ENCODE peak calls at places on chromosomes 6 and 20, in four cellular contexts. W is tibial artery; L is naive thymus-derived CD4-positive, alpha-beta T cell; E is neural progenitor cell. Z is an unnamed sample.

GRCh38 chr6:24720131-24720603 is 1.2 kb upstream of the C6orf62 start:
- DNase-seq in L (peak; percentile 81), E (peak; percentile 66), W (peak; percentile 57), Z (peak; percentile 83)

GRCh38 chr20:58019850-58020625 is 208.4 kb downstream of the ANKRD60 start:
- DNase-seq in L (no peak), W (peak; percentile 17), E (no peak), Z (no peak)

GRCh38 chr6:78259935-78260334 is 607.1 kb downstream of the MEI4 start:
- DNase-seq in L (no peak), E (no peak), W (no peak), Z (no peak)

GRCh38 chr6:148969679-148970078 is 222.8 kb downstream of the UST start:
- DNase-seq in E (peak; percentile 73), L (no peak), W (peak; percentile 71), Z (peak; percentile 83)

GRCh38 chr20:62795023-62795761 is 1.1 kb upstream of the MRGBP start:
- DNase-seq in W (peak; percentile 59), E (peak; percentile 68), L (peak; percentile 74), Z (no peak)

GRCh38 chr6:137910424-137910834 is 43.4 kb downstream of the TNFAIP3 start:
- DNase-seq in E (no peak), L (no peak), W (peak; percentile 28), Z (no peak)

GRCh38 chr6:89562114-89562815 is 76.3 kb downstream of the LYRM2 start:
- DNase-seq in E (peak; percentile 41), L (no peak), W (no peak), Z (no peak)

GRCh38 chr20:45893831-45894230 is 2.7 kb downstream of the CTSA start:
- DNase-seq in E (no peak), L (no peak), W (no peak), Z (no peak)

GRCh38 chr6:6688283-6688682 is 99.8 kb downstream of the LY86 start:
- DNase-seq in W (no peak), E (peak; percentile 20), L (no peak), Z (no peak)

GRCh38 chr20:46342451-46343357 is 34.4 kb upstream of the CDH22 start:
- DNase-seq in E (no peak), W (no peak), L (no peak), Z (no peak)

GRCh38 chr6:36118550-36119107 is 11.7 kb upstream of the MAPK13 start:
- DNase-seq in W (peak; percentile 12), E (no peak), L (no peak), Z (no peak)

GRCh38 chr20:13111249-13111911 is 102.6 kb downstream of the SPTLC3 start:
- DNase-seq in E (no peak), W (no peak), L (no peak), Z (no peak)

GRCh38 chr6:129709909-129710721 is at the start of gene ARHGAP18:
- DNase-seq in W (peak; percentile 93), E (peak; percentile 94), L (peak; percentile 53), Z (peak; percentile 95)

GRCh38 chr6:25601797-25602679 is 50.0 kb upstream of the SCGN start:
- DNase-seq in E (peak; percentile 75), L (peak; percentile 47), W (no peak), Z (no peak)

GRCh38 chr20:33211817-33212424 is 5.2 kb upstream of the BPIFA3 start:
- DNase-seq in E (peak; percentile 86), L (peak; percentile 23), W (no peak), Z (no peak)

GRCh38 chr6:47762502-47762901 is 19.3 kb upstream of the OPN5 start:
- DNase-seq in W (no peak), E (no peak), L (no peak), Z (no peak)

GRCh38 chr20:12595841-12596240 is 412.9 kb upstream of the SPTLC3 start:
- DNase-seq in W (no peak), L (no peak), E (no peak), Z (no peak)

GRCh38 chr6:138182939-138183791 is 21.4 kb downstream of the ARFGEF3 start:
- DNase-seq in E (peak; percentile 47), L (no peak), W (no peak), Z (no peak)

GRCh38 chr20:63522091-63522868 is 1.7 kb downstream of the PPDPF start:
- DNase-seq in L (no peak), W (no peak), E (no peak), Z (no peak)

GRCh38 chr6:43828711-43829110 is 58.7 kb downstream of the VEGFA start:
- DNase-seq in E (peak; percentile 66), L (no peak), W (no peak), Z (no peak)

GRCh38 chr20:51995551-51995951 is 193.2 kb upstream of the SALL4 start:
- DNase-seq in W (no peak), E (no peak), L (no peak), Z (no peak)

GRCh38 chr20:3209023-3209945 is at the start of gene ITPA:
- DNase-seq in E (peak; percentile 73), L (peak; percentile 53), W (peak; percentile 32), Z (no peak)

GRCh38 chr6:15260099-15260821 is 14.4 kb downstream of the JARID2 start:
- DNase-seq in L (no peak), E (no peak), W (no peak), Z (no peak)

GRCh38 chr6:133814797-133815196 is 74.1 kb upstream of the TCF21 start:
- DNase-seq in L (no peak), E (no peak), W (peak; percentile 36), Z (no peak)

GRCh38 chr20:997486-997885 is 4.6 kb downstream of the RSPO4 start:
- DNase-seq in E (no peak), L (no peak), W (no peak), Z (no peak)

GRCh38 chr6:32369678-32370077 is 2.0 kb downstream of the TSBP1 start:
- DNase-seq in W (no peak), E (no peak), L (no peak), Z (no peak)

GRCh38 chr6:90663873-90664272 is 77.0 kb upstream of the MAP3K7 start:
- DNase-seq in W (no peak), L (no peak), E (no peak), Z (no peak)

GRCh38 chr6:169959129-169960002 is 207.9 kb downstream of the ERMARD start:
- DNase-seq in L (peak; percentile 56), E (no peak), W (peak; percentile 18), Z (peak; percentile 76)

GRCh38 chr6:108106261-108106660 is 31.7 kb upstream of the OSTM1 start:
- DNase-seq in L (no peak), E (peak; percentile 24), W (no peak), Z (no peak)

GRCh38 chr6:105191351-105191750 is 11.5 kb upstream of the POPDC3 start:
- DNase-seq in W (no peak), L (no peak), E (no peak), Z (no peak)

GRCh38 chr6:148885154-148885870 is 138.5 kb downstream of the UST start:
- DNase-seq in E (no peak), L (no peak), W (no peak), Z (no peak)

GRCh38 chr20:58682656-58683055 is 9.9 kb upstream of the NPEPL1 start:
- DNase-seq in E (no peak), L (no peak), W (no peak), Z (no peak)

GRCh38 chr6:12288211-12288618 is 1.9 kb upstream of the EDN1 start:
- DNase-seq in W (no peak), L (no peak), E (no peak), Z (no peak)

GRCh38 chr6:12286381-12287132 is 3.6 kb upstream of the EDN1 start:
- DNase-seq in L (no peak), E (no peak), W (no peak), Z (no peak)

GRCh38 chr6:12280901-12281300 is 9.3 kb upstream of the EDN1 start:
- DNase-seq in L (no peak), W (no peak), E (no peak), Z (no peak)

GRCh38 chr6:12280458-12280857 is 9.7 kb upstream of the EDN1 start:
- DNase-seq in W (no peak), E (no peak), L (no peak), Z (no peak)

DNA sequence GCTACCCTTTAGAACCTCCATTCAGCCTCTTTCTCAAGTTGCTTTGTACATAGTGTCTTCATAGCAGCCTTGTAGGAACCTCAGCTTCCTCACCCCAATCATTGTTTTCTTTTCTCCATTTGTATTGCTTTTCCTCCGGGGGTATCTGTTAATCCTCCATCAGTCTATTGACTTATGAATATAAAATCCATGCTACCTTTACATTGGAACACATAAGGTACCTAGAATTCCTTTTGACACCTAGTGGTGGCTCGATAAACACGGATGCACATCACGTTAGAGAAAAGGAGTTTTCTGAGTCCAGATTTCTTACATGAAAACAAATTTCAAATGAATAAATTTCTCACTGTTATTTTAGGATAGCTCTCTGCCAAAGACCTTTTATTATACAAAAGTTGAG is 6.3 kb upstream of the EDN1 start:
- DNase-seq in L (no peak), W (no peak), E (no peak), Z (no peak)
- H3K27ac ChIP-seq in L (no peak overlapping the region), W (no peak overlapping the region), E (no peak overlapping the region), Z (no peak overlapping the region)

DNA sequence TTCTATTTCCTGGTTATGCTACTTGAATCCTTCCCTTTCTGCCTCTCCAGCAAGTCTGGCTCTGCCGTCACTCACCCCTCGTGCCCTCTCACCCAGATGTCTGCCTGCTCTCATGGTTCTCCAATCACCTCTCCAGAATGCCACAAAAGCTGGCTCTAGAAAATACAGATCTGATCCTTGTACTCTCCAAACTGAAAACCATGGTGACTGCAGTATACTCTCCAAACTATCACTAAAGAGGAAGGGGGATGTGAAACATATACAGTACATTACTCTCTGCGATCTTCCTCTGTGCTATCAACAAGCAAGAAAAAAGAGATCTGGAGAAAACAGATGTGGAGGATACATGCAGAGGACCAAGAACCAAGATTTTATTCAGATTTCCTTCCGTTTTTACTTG is 91.1 kb downstream of the ATXN1 start:
- DNase-seq in L (no peak), E (no peak), W (peak; percentile 28), Z (no peak)
- H3K27ac ChIP-seq in L (no peak overlapping the region), E (no peak overlapping the region), W (peak overlapping the region; percentile 20), Z (no peak overlapping the region)

GRCh38 chr6:83167726-83168278 is 25.3 kb downstream of the PGM3 start:
- DNase-seq in W (no peak), E (no peak), L (no peak), Z (no peak)

GRCh38 chr6:83169096-83169495 is 24.0 kb downstream of the PGM3 start:
- DNase-seq in E (no peak), L (no peak), W (no peak), Z (no peak)

GRCh38 chr6:83169511-83169910 is 23.6 kb downstream of the PGM3 start:
- DNase-seq in W (no peak), E (no peak), L (no peak), Z (no peak)

DNA sequence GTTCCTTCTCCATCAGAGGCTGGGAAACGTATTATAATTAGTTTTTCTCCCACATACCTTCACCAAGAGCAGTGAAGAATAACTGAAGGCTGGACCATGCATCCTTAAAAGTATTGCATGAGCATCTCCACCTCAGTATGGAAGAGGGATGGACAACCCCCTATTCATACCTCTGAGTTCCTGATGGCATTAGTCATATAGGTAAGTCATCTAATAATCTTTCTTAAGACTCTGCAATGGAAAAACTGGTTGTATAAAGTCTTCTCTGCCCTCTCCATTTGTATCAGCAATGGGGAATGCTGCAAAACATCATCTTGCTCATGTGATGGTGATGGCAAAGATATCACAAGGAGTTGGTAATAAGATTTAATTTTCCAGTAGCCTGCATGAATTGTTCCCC is 24.5 kb downstream of the PGM3 start:
- DNase-seq in E (no peak), L (no peak), W (no peak), Z (no peak)
- H3K27ac ChIP-seq in E (no peak overlapping the region), L (no peak overlapping the region), W (no peak overlapping the region), Z (no peak overlapping the region)

DNA sequence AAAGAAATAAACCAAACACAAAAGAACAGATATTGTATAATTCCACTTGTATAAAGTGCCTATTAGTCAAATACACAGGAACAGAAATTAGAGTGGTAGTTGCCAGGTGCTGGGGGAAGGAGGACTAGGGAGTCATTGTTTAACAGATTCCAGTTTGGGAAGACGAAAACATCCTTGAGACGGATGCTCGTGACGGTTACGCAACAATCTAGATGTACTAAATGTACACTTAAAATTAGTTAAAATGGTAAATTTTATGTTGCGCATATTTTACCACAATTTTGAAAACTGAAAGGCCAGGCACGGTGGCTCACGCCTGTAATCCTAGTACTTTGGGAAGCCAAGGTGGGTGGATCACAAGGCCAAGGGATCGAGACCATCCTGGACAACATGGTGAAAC is 111.0 kb downstream of the PKHD1 start:
- DNase-seq in W (no peak), L (no peak), E (no peak), Z (no peak)
- H3K27ac ChIP-seq in W (no peak overlapping the region), L (no peak overlapping the region), E (no peak overlapping the region), Z (no peak overlapping the region)